ENCODE peak calls at places on chromosomes 16 and 17, in nine cellular contexts. One of them, this sample, is unnamed.

GRCh38 chr17:82820278-82821251 is 19.3 kb downstream of the ZNF750 start:
- DNase-seq in IMR-90: no peak
- DNase-seq in AG10803: no peak
- DNase-seq in tibial artery: no peak
- DNase-seq in fibroblast of pulmonary artery: no peak
- DNase-seq in HFF-Myc: no peak
- DNase-seq in adrenal gland: no peak
- DNase-seq in A549: peak
- DNase-seq in cardiac fibroblast: no peak
- DNase-seq in this sample: no peak

GRCh38 chr17:20989991-20990855 is 52.6 kb downstream of the USP22 start:
- DNase-seq in IMR-90: no peak
- DNase-seq in AG10803: no peak
- DNase-seq in tibial artery: no peak
- DNase-seq in fibroblast of pulmonary artery: no peak
- DNase-seq in HFF-Myc: no peak
- DNase-seq in adrenal gland: no peak
- DNase-seq in A549: no peak
- DNase-seq in cardiac fibroblast: no peak
- DNase-seq in this sample: no peak

GRCh38 chr17:2595200-2595599 is 1.7 kb downstream of the PAFAH1B1 start:
- DNase-seq in IMR-90: no peak
- DNase-seq in AG10803: no peak
- DNase-seq in tibial artery: no peak
- DNase-seq in fibroblast of pulmonary artery: no peak
- DNase-seq in HFF-Myc: no peak
- DNase-seq in adrenal gland: no peak
- DNase-seq in A549: no peak
- DNase-seq in cardiac fibroblast: no peak
- DNase-seq in this sample: no peak

GRCh38 chr17:59331929-59332889 is 754 bp downstream of the YPEL2 start:
- DNase-seq in IMR-90: no peak
- DNase-seq in AG10803: no peak
- DNase-seq in tibial artery: peak
- DNase-seq in fibroblast of pulmonary artery: peak
- DNase-seq in HFF-Myc: no peak
- DNase-seq in adrenal gland: peak
- DNase-seq in A549: no peak
- DNase-seq in cardiac fibroblast: no peak
- DNase-seq in this sample: no peak

GRCh38 chr16:4077083-4077714 is 39.0 kb downstream of the ADCY9 start:
- DNase-seq in IMR-90: no peak
- DNase-seq in AG10803: no peak
- DNase-seq in tibial artery: no peak
- DNase-seq in fibroblast of pulmonary artery: no peak
- DNase-seq in HFF-Myc: no peak
- DNase-seq in adrenal gland: no peak
- DNase-seq in A549: no peak
- DNase-seq in cardiac fibroblast: no peak
- DNase-seq in this sample: no peak

GRCh38 chr17:27496971-27497370 is 40.7 kb downstream of the KSR1 start:
- DNase-seq in IMR-90: no peak
- DNase-seq in AG10803: no peak
- DNase-seq in tibial artery: no peak
- DNase-seq in fibroblast of pulmonary artery: no peak
- DNase-seq in HFF-Myc: no peak
- DNase-seq in adrenal gland: no peak
- DNase-seq in A549: no peak
- DNase-seq in cardiac fibroblast: no peak
- DNase-seq in this sample: no peak

GRCh38 chr16:30659507-30660423 is 1.5 kb downstream of the FBRS start:
- DNase-seq in IMR-90: no peak
- DNase-seq in AG10803: peak
- DNase-seq in tibial artery: no peak
- DNase-seq in fibroblast of pulmonary artery: no peak
- DNase-seq in HFF-Myc: no peak
- DNase-seq in adrenal gland: peak
- DNase-seq in A549: no peak
- DNase-seq in cardiac fibroblast: peak
- DNase-seq in this sample: no peak

GRCh38 chr16:49492090-49492801 is 118.6 kb downstream of the C16orf78 start:
- DNase-seq in IMR-90: no peak
- DNase-seq in AG10803: no peak
- DNase-seq in tibial artery: peak
- DNase-seq in fibroblast of pulmonary artery: peak
- DNase-seq in HFF-Myc: no peak
- DNase-seq in adrenal gland: peak
- DNase-seq in A549: peak
- DNase-seq in cardiac fibroblast: peak
- DNase-seq in this sample: no peak

GRCh38 chr17:1810450-1811103 is 19.1 kb downstream of the SMYD4 start:
- DNase-seq in IMR-90: no peak
- DNase-seq in AG10803: no peak
- DNase-seq in tibial artery: no peak
- DNase-seq in fibroblast of pulmonary artery: no peak
- DNase-seq in HFF-Myc: no peak
- DNase-seq in adrenal gland: no peak
- DNase-seq in A549: no peak
- DNase-seq in cardiac fibroblast: no peak
- DNase-seq in this sample: no peak

GRCh38 chr17:19327039-19327776 is 35.3 kb downstream of the B9D1 start:
- DNase-seq in IMR-90: peak
- DNase-seq in AG10803: peak
- DNase-seq in tibial artery: no peak
- DNase-seq in fibroblast of pulmonary artery: peak
- DNase-seq in HFF-Myc: no peak
- DNase-seq in adrenal gland: no peak
- DNase-seq in A549: peak
- DNase-seq in cardiac fibroblast: peak
- DNase-seq in this sample: peak

GRCh38 chr17:73478768-73479424 is 165.3 kb downstream of the SDK2 start:
- DNase-seq in IMR-90: no peak
- DNase-seq in AG10803: no peak
- DNase-seq in tibial artery: no peak
- DNase-seq in fibroblast of pulmonary artery: no peak
- DNase-seq in HFF-Myc: no peak
- DNase-seq in adrenal gland: no peak
- DNase-seq in A549: peak
- DNase-seq in cardiac fibroblast: no peak
- DNase-seq in this sample: no peak
- TF ChIP-seq CTCF in IMR-90: no peak
- TF ChIP-seq CTCF in AG10803: no peak
- TF ChIP-seq CTCF in tibial artery: no peak
- TF ChIP-seq CTCF in fibroblast of pulmonary artery: no peak
- TF ChIP-seq CTCF in HFF-Myc: no peak
- TF ChIP-seq CTCF in adrenal gland: no peak
- TF ChIP-seq CTCF in A549: peak
- TF ChIP-seq CTCF in cardiac fibroblast: no peak
- TF ChIP-seq CTCF in this sample: no peak

GRCh38 chr16:27406729-27407128 is 4.8 kb downstream of the IL21R start:
- DNase-seq in IMR-90: no peak
- DNase-seq in AG10803: no peak
- DNase-seq in tibial artery: no peak
- DNase-seq in fibroblast of pulmonary artery: no peak
- DNase-seq in HFF-Myc: no peak
- DNase-seq in adrenal gland: no peak
- DNase-seq in A549: no peak
- DNase-seq in cardiac fibroblast: no peak
- DNase-seq in this sample: no peak
- H3K4me3 ChIP-seq in IMR-90: no peak
- H3K4me3 ChIP-seq in AG10803: no peak
- H3K4me3 ChIP-seq in tibial artery: no peak
- H3K4me3 ChIP-seq in fibroblast of pulmonary artery: no peak
- H3K4me3 ChIP-seq in HFF-Myc: no peak
- H3K4me3 ChIP-seq in adrenal gland: no peak
- H3K4me3 ChIP-seq in A549: no peak
- H3K4me3 ChIP-seq in cardiac fibroblast: no peak
- H3K4me3 ChIP-seq in this sample: no peak

GRCh38 chr17:44881145-44881544 is 18.1 kb downstream of the EFTUD2 start:
- DNase-seq in IMR-90: no peak
- DNase-seq in AG10803: no peak
- DNase-seq in tibial artery: no peak
- DNase-seq in fibroblast of pulmonary artery: no peak
- DNase-seq in HFF-Myc: no peak
- DNase-seq in adrenal gland: no peak
- DNase-seq in A549: no peak
- DNase-seq in cardiac fibroblast: no peak
- DNase-seq in this sample: no peak
- TF ChIP-seq CTCF in IMR-90: no peak
- TF ChIP-seq CTCF in AG10803: no peak
- TF ChIP-seq CTCF in tibial artery: no peak
- TF ChIP-seq CTCF in fibroblast of pulmonary artery: no peak
- TF ChIP-seq CTCF in HFF-Myc: no peak
- TF ChIP-seq CTCF in adrenal gland: no peak
- TF ChIP-seq CTCF in A549: no peak
- TF ChIP-seq CTCF in cardiac fibroblast: no peak
- TF ChIP-seq CTCF in this sample: no peak

GRCh38 chr17:32302860-32303649 is 37.4 kb downstream of the RHBDL3 start:
- DNase-seq in IMR-90: no peak
- DNase-seq in AG10803: no peak
- DNase-seq in tibial artery: no peak
- DNase-seq in fibroblast of pulmonary artery: no peak
- DNase-seq in HFF-Myc: no peak
- DNase-seq in adrenal gland: peak
- DNase-seq in A549: no peak
- DNase-seq in cardiac fibroblast: no peak
- DNase-seq in this sample: no peak

GRCh38 chr17:32305049-32305448 is 36.9 kb downstream of the C17orf75 start:
- DNase-seq in IMR-90: no peak
- DNase-seq in AG10803: no peak
- DNase-seq in tibial artery: no peak
- DNase-seq in fibroblast of pulmonary artery: no peak
- DNase-seq in HFF-Myc: no peak
- DNase-seq in adrenal gland: no peak
- DNase-seq in A549: no peak
- DNase-seq in cardiac fibroblast: no peak
- DNase-seq in this sample: no peak

GRCh38 chr17:32299579-32300158 is 34.0 kb downstream of the RHBDL3 start:
- DNase-seq in IMR-90: no peak
- DNase-seq in AG10803: no peak
- DNase-seq in tibial artery: no peak
- DNase-seq in fibroblast of pulmonary artery: no peak
- DNase-seq in HFF-Myc: no peak
- DNase-seq in adrenal gland: no peak
- DNase-seq in A549: no peak
- DNase-seq in cardiac fibroblast: no peak
- DNase-seq in this sample: no peak

GRCh38 chr17:32302037-32302436 is 36.4 kb downstream of the RHBDL3 start:
- DNase-seq in IMR-90: no peak
- DNase-seq in AG10803: no peak
- DNase-seq in tibial artery: no peak
- DNase-seq in fibroblast of pulmonary artery: no peak
- DNase-seq in HFF-Myc: no peak
- DNase-seq in adrenal gland: no peak
- DNase-seq in A549: no peak
- DNase-seq in cardiac fibroblast: no peak
- DNase-seq in this sample: no peak

DNA sequence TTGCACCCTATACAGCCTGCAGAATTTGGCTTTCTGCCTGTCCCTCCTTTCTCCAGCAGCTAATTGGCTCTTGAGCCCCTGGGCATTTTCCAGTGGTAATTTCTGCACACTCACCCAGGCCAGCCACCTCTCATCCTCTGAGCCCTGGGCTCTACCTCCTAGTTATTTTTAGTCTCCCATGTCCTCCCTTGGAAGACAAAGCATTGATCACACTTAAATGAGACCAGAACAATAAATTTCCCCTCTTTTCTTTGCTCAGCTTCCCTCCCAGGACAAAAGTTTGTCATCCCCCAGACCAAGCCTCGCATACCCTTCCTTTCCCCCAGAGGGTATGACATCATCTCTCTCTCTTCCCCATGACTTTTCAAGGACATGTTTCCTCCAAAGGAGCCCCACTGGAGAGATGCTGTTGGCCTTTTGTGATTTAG is 38.1 kb downstream of the C17orf75 start:
- DNase-seq in IMR-90: no peak
- DNase-seq in AG10803: no peak
- DNase-seq in tibial artery: no peak
- DNase-seq in fibroblast of pulmonary artery: no peak
- DNase-seq in HFF-Myc: no peak
- DNase-seq in adrenal gland: no peak
- DNase-seq in A549: no peak
- DNase-seq in cardiac fibroblast: no peak
- DNase-seq in this sample: no peak
- H3K4me3 ChIP-seq in IMR-90: no peak
- H3K4me3 ChIP-seq in AG10803: no peak
- H3K4me3 ChIP-seq in tibial artery: no peak
- H3K4me3 ChIP-seq in fibroblast of pulmonary artery: no peak
- H3K4me3 ChIP-seq in HFF-Myc: no peak
- H3K4me3 ChIP-seq in adrenal gland: no peak
- H3K4me3 ChIP-seq in A549: no peak
- H3K4me3 ChIP-seq in cardiac fibroblast: no peak
- H3K4me3 ChIP-seq in this sample: no peak

DNA sequence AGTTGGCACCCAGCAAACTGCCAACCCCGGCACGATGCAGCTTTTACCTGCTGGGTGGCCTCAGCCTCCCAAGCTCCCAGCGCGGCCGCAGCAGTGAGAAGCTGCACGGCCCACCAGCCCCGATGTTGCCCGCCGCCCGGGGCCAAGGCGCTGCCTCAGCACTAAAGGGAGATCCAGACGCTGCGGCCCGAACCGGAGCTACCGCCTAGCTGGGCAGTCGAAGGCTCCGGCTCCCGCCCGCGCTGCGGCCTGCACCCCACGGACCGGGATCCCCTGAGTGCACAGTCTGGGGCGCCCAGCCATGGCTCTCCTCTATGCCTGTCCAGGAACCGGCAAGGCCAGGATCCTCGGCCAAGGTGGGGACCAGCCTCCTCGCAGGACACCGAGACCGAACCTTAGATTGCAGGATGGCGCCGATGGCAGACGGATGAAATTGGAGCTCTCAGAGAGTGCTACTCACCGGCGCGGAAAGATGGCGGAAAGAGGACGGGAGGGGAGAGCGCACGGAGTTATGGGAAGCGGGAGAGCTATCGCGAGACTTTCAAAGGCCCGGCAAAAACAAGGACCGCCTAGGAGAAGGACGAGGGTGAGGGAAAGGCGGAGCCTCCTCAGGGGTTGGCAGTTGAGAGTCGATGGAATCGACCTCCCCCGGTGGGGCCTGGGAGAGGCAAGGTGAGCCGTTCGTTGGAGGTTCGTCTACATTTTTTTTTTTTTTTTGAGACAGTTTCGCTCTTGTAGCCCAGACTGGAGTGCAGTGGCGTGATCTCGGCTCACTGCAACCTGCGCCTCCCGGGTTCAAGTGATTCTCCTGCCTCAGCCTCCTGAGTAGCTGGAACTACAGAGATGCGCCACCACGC is at the start of gene RPS15A:
- DNase-seq in IMR-90: peak
- DNase-seq in AG10803: peak
- DNase-seq in tibial artery: peak
- DNase-seq in fibroblast of pulmonary artery: peak
- DNase-seq in HFF-Myc: peak
- DNase-seq in adrenal gland: peak
- DNase-seq in A549: peak
- DNase-seq in cardiac fibroblast: peak
- DNase-seq in this sample: peak
- TF ChIP-seq CTCF in IMR-90: no peak
- TF ChIP-seq CTCF in AG10803: no peak
- TF ChIP-seq CTCF in tibial artery: no peak
- TF ChIP-seq CTCF in fibroblast of pulmonary artery: no peak
- TF ChIP-seq CTCF in HFF-Myc: no peak
- TF ChIP-seq CTCF in adrenal gland: no peak
- TF ChIP-seq CTCF in A549: no peak
- TF ChIP-seq CTCF in cardiac fibroblast: no peak
- TF ChIP-seq CTCF in this sample: no peak

GRCh38 chr17:57947369-57947768 is 7.8 kb downstream of the CUEDC1 start:
- DNase-seq in IMR-90: no peak
- DNase-seq in AG10803: no peak
- DNase-seq in tibial artery: no peak
- DNase-seq in fibroblast of pulmonary artery: no peak
- DNase-seq in HFF-Myc: no peak
- DNase-seq in adrenal gland: no peak
- DNase-seq in A549: no peak
- DNase-seq in cardiac fibroblast: no peak
- DNase-seq in this sample: no peak
- H3K4me3 ChIP-seq in IMR-90: no peak
- H3K4me3 ChIP-seq in AG10803: peak
- H3K4me3 ChIP-seq in tibial artery: peak
- H3K4me3 ChIP-seq in fibroblast of pulmonary artery: peak
- H3K4me3 ChIP-seq in HFF-Myc: peak
- H3K4me3 ChIP-seq in adrenal gland: peak
- H3K4me3 ChIP-seq in A549: peak
- H3K4me3 ChIP-seq in cardiac fibroblast: no peak
- H3K4me3 ChIP-seq in this sample: no peak